ENCODE peak calls at places on chromosome 1, in nine cellular contexts. X is stimulated activated naive B cell treated with anti-CD40 and anti-IgM and Interleukin-4, amounts not matched to agents 10 μg/mL and 1 μg/mL and 100 μg/mL, for 72 hours; C is EH; S is left cardiac atrium; U is CD4-positive, alpha-beta memory T cell; O is KBM-7; A is activated T-helper 2 cell treated with anti-CD3 and anti-CD28 coated beads, Interferon-gamma antibody, Interleukin-2, Interleukin-4, amounts not matched to agents 10 μg/mL and 5 μg/mL and 100 μg/mL, durations not matched to agents 14 hours and 24 hours and 36 hours; J is activated naive CD4-positive, alpha-beta T cell treated with anti-CD3 and anti-CD28 coated beads, Interleukin-2, amount 50 U/mL, for 16 hours; H is SW480. Z is an unnamed sample.

GRCh38 chr1:44294588-44295007 is 60.5 kb downstream of the ERI3 start:
- DNase-seq in X (no peak), C (peak), S (peak), U (no peak), O (no peak), A (no peak), J (no peak), H (no peak), Z (no peak)

GRCh38 chr1:207414606-207415108 is 39.5 kb upstream of the CR2 start:
- DNase-seq in X (peak), C (no peak), S (no peak), U (no peak), O (peak), A (no peak), J (peak), H (no peak), Z (no peak)

GRCh38 chr1:193115629-193116227 is 6.1 kb upstream of the CDC73 start:
- DNase-seq in X (no peak), C (peak), S (no peak), U (no peak), O (no peak), A (no peak), J (no peak), H (peak), Z (no peak)

GRCh38 chr1:115337633-115338456 is at the start of gene NGF:
- DNase-seq in X (no peak), C (peak), S (peak), U (no peak), O (no peak), A (no peak), J (no peak), H (no peak), Z (peak)

GRCh38 chr1:108049083-108049819 is 84.3 kb upstream of the VAV3 start:
- DNase-seq in X (peak), C (peak), S (peak), U (no peak), O (peak), A (no peak), J (peak), H (peak), Z (no peak)

GRCh38 chr1:44594871-44595735 is 79.2 kb downstream of the TMEM53 start:
- DNase-seq in X (peak), C (peak), S (peak), U (peak), O (peak), A (peak), J (peak), H (peak), Z (peak)

GRCh38 chr1:100455478-100456072 is 82.4 kb upstream of the GPR88 start:
- DNase-seq in X (no peak), C (peak), S (no peak), U (no peak), O (peak), A (no peak), J (no peak), H (no peak), Z (no peak)

GRCh38 chr1:229984310-229984991 is 82.6 kb upstream of the GALNT2 start:
- DNase-seq in X (no peak), C (no peak), S (no peak), U (no peak), O (no peak), A (no peak), J (no peak), H (no peak), Z (no peak)

GRCh38 chr1:107541412-107541811 is 400.6 kb downstream of the NTNG1 start:
- DNase-seq in X (no peak), C (no peak), S (no peak), U (no peak), O (no peak), A (no peak), J (no peak), H (no peak), Z (no peak)

GRCh38 chr1:109687641-109688499 is at the start of gene GSTM1:
- DNase-seq in X (peak), C (no peak), S (no peak), U (no peak), O (no peak), A (peak), J (peak), H (no peak), Z (no peak)

GRCh38 chr1:208233546-208233945 is 10.6 kb downstream of the PLXNA2 start:
- DNase-seq in X (no peak), C (no peak), S (no peak), U (no peak), O (no peak), A (no peak), J (no peak), H (no peak), Z (no peak)

GRCh38 chr1:20194770-20195463 is 8.6 kb upstream of the PLA2G2C start:
- DNase-seq in X (peak), C (peak), S (peak), U (peak), O (peak), A (peak), J (peak), H (peak), Z (no peak)

GRCh38 chr1:167081594-167081993 is 8.6 kb downstream of the GPA33 start:
- DNase-seq in X (no peak), C (no peak), S (no peak), U (no peak), O (no peak), A (no peak), J (no peak), H (peak), Z (no peak)

GRCh38 chr1:44616991-44617702 is 57.1 kb downstream of the TMEM53 start:
- DNase-seq in X (no peak), C (peak), S (peak), U (no peak), O (no peak), A (no peak), J (no peak), H (no peak), Z (peak)

Z was measured in chondrocyte.